ENCODE peak calls at places on chromosomes 16 and 17, in four cellular contexts. V is GM12878, H is K562, P is HepG2. J is an unnamed sample.

GRCh38 chr16:51245306-51245705 is 94.2 kb upstream of the SALL1 start:
- DNase-seq in V (no peak), H (no peak), P (no peak), J (no peak)

GRCh38 chr17:12312692-12313091 is 292.0 kb downstream of the MAP2K4 start:
- DNase-seq in V (no peak), H (no peak), P (no peak), J (no peak)

GRCh38 chr17:4599505-4600281 is 15.4 kb downstream of the SMTNL2 start:
- DNase-seq in V (no peak), H (peak; percentile 27), P (peak; percentile 47), J (no peak)

GRCh38 chr17:41530062-41531048 is 2.2 kb upstream of the KRT19 start:
- DNase-seq in V (no peak), H (peak; percentile 88), P (peak; percentile 85), J (peak; percentile 34)

GRCh38 chr17:30551666-30552339 is 74.6 kb downstream of the GOSR1 start:
- DNase-seq in V (no peak), H (no peak), P (no peak), J (no peak)

GRCh38 chr16:51408357-51408756 is 257.3 kb upstream of the SALL1 start:
- DNase-seq in V (no peak), H (no peak), P (peak; percentile 14), J (no peak)

GRCh38 chr17:72996791-72997190 is 95.7 kb downstream of the SLC39A11 start:
- DNase-seq in V (no peak), H (no peak), P (no peak), J (no peak)

GRCh38 chr16:67666538-67667433 is at the start of the genes C16orf86 and ENKD1:
- DNase-seq in V (no peak), H (peak; percentile 91), P (peak; percentile 83), J (peak; percentile 86)

GRCh38 chr17:76578376-76578775 is 7.3 kb downstream of the ST6GALNAC2 start:
- DNase-seq in V (no peak), H (no peak), P (no peak), J (no peak)

GRCh38 chr17:61946359-61946758 is 18.6 kb upstream of the INTS2 start:
- DNase-seq in V (no peak), H (no peak), P (no peak), J (no peak)

GRCh38 chr17:78596871-78597635 is 19.9 kb upstream of the DNAH17 start:
- DNase-seq in V (no peak), H (no peak), P (peak; percentile 23), J (no peak)

GRCh38 chr17:63436523-63437110 is 9.5 kb downstream of the CYB561 start:
- DNase-seq in V (no peak), H (peak; percentile 34), P (no peak), J (no peak)

GRCh38 chr17:43816336-43817320 is 16.3 kb downstream of the MPP3 start:
- DNase-seq in V (no peak), H (no peak), P (no peak), J (no peak)

GRCh38 chr16:3292604-3293003 is 9.3 kb downstream of the ZNF263 start:
- DNase-seq in V (no peak), H (no peak), P (no peak), J (no peak)

GRCh38 chr16:54283735-54284318 is 2.8 kb downstream of the IRX3 start:
- DNase-seq in V (no peak), H (no peak), P (no peak), J (no peak)

GRCh38 chr17:39999067-39999466 is 16.2 kb upstream of the CSF3 start:
- DNase-seq in V (no peak), H (no peak), P (no peak), J (no peak)

GRCh38 chr17:42704495-42705494 is 22.5 kb downstream of the CNTNAP1 start:
- DNase-seq in V (peak; percentile 94), H (no peak), P (no peak), J (no peak)

DNA sequence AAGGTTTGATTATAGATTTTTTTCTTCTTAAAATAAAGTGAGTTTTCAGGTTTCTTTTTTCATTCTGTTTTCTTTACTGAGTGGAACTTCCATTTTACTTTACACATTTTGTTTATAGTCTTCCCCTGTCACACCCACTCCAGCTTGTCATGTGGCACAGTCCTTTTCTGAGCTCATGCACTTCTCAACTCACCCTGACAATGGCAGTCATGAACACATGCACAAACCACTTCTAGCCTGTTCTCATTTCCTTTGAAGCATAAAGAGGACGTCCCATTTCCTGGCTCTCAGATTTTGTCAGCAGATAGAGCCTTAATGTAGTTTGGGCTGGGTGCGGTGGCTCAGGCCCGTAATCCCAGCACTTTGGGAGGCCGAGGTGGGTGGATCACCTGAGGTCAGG is 168.0 kb downstream of the AHSP start:
- DNase-seq in V (no peak), H (no peak), P (no peak), J (no peak)
- TF ChIP-seq TARDBP in V (no peak), H (no peak), P (no peak), J (no peak)

GRCh38 chr17:80849119-80849518 is 142.5 kb upstream of the CHMP6 start:
- DNase-seq in V (no peak), H (no peak), P (no peak), J (no peak)

GRCh38 chr17:80847506-80848230 is 144.0 kb upstream of the CHMP6 start:
- DNase-seq in V (no peak), H (peak; percentile 75), P (no peak), J (no peak)

GRCh38 chr17:80850109-80850508 is 141.5 kb upstream of the CHMP6 start:
- DNase-seq in V (no peak), H (no peak), P (no peak), J (no peak)

GRCh38 chr17:80846932-80847331 is 144.7 kb upstream of the CHMP6 start:
- DNase-seq in V (no peak), H (no peak), P (no peak), J (no peak)

GRCh38 chr17:80848449-80849102 is 143.1 kb upstream of the CHMP6 start:
- DNase-seq in V (no peak), H (no peak), P (no peak), J (no peak)
- TF ChIP-seq TARDBP in V (no peak), H (no peak), P (no peak), J (no peak)

GRCh38 chr16:1290860-1291575 is 18.4 kb upstream of the UBE2I start:
- DNase-seq in V (no peak), H (no peak), P (peak; percentile 55), J (no peak)
- TF ChIP-seq TARDBP in V (no peak), H (no peak), P (no peak), J (no peak)

GRCh38 chr16:35173295-35173694 is 1713.9 kb downstream of the TP53TG3F start:
- DNase-seq in V (no peak), H (no peak), P (no peak), J (no peak)
- TF ChIP-seq TARDBP in V (no peak), H (no peak), P (no peak), J (no peak)

DNA sequence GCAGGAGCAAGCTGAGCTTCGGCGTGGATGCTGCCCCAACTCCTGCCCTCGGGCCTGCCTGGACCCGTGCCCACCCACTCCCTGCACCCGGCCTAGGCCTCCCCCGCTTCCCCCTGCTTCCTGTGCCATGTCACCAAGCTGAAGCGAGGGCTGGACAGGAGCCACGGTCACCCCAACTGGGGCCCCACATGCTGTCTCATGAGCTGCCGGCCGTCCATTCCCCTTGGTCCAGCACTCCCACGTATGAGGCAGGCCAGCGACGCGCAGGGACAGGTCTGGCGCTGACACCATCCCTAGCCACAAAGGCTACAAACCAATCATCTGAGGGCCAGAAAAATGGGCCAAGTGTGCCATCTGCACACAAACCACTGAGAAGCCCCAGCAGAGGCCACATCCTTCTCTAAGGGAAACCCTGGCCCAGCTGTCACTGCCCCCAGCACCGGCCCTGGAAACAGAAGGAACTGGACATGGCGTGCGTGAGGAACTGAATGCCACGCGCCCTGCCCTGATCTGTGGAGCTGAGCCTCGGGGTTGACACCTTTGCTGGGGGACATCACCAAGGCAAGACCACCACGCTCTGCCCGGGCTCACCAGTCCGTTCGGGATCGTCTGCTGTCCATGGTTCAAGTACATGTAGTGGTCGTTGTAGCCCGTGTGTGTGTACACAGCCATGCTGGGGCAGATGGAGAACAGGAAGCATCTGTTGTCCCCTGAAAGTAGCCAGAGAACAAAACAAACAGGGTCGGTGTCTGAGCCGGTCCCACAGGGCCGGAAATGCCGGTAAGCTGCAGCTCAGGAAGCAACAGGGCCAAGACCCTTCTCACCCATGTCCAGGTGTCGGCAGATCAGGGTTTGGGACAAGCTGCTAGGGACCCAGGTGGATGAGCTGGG is 22.2 kb downstream of the MEAK7 start:
- DNase-seq in V (no peak), H (no peak), P (no peak), J (no peak)
- TF ChIP-seq TARDBP in V (no peak), H (no peak), P (no peak), J (no peak)